ENCODE peak calls at places on chromosomes 12 and 14, in four cellular contexts. I is A549, A is heart right ventricle, T is breast epithelium. S is an unnamed sample.
A peak's percentile ranks its signal among the peaks of the same experiment; 100 is the strongest.

GRCh38 chr14:95356245-95356850 is 36.6 kb upstream of the CLMN start:
- DNase-seq in A (no peak), T (no peak), I (no peak), S (no peak)

GRCh38 chr12:97275261-97276197 is 187.1 kb upstream of the RMST start:
- DNase-seq in T (no peak), I (no peak), A (no peak), S (no peak)

GRCh38 chr14:106790189-106791036 is 1264.0 kb downstream of the TMEM121 start:
- DNase-seq in I (peak; percentile 25), A (peak; percentile 57), T (no peak), S (peak; percentile 44)

GRCh38 chr12:117671734-117672133 is 297.1 kb downstream of the KSR2 start:
- DNase-seq in T (no peak), I (peak; percentile 71), A (no peak), S (peak; percentile 17)

GRCh38 chr12:130671556-130671955 is 44.5 kb downstream of the RIMBP2 start:
- DNase-seq in A (no peak), I (no peak), T (no peak), S (no peak)

GRCh38 chr14:59870277-59871165 is at the start of gene RTN1:
- DNase-seq in A (peak; percentile 59), T (peak; percentile 72), I (no peak), S (peak; percentile 51)

GRCh38 chr12:48184549-48184922 is 1.1 kb downstream of the CCDC184 start:
- DNase-seq in A (no peak), I (no peak), T (no peak), S (no peak)

GRCh38 chr14:68143341-68143807 is 323.8 kb downstream of the RAD51B start:
- DNase-seq in T (peak; percentile 68), A (peak; percentile 67), I (no peak), S (peak; percentile 80)

GRCh38 chr14:104690266-104690711 is 871 bp downstream of the INF2 start:
- DNase-seq in T (no peak), A (peak; percentile 27), I (no peak), S (no peak)

GRCh38 chr12:6171409-6172015 is 28.7 kb upstream of the CD9 start:
- DNase-seq in T (no peak), A (peak; percentile 75), I (no peak), S (peak; percentile 67)

GRCh38 chr12:69991683-69992297 is 166.8 kb downstream of the MYRFL start:
- DNase-seq in I (no peak), A (no peak), T (no peak), S (no peak)

GRCh38 chr12:115132906-115133305 is 448.9 kb upstream of the TBX3 start:
- DNase-seq in T (no peak), A (no peak), I (no peak), S (no peak)

GRCh38 chr12:28253175-28253641 is 63.0 kb downstream of the CCDC91 start:
- DNase-seq in I (no peak), A (no peak), T (no peak), S (no peak)

GRCh38 chr14:81400202-81400678 is at the start of gene STON2:
- DNase-seq in I (peak; percentile 16), T (no peak), A (no peak), S (no peak)

GRCh38 chr12:92737855-92738850 is 35.4 kb downstream of the PLEKHG7 start:
- DNase-seq in I (no peak), A (no peak), T (no peak), S (no peak)

DNA sequence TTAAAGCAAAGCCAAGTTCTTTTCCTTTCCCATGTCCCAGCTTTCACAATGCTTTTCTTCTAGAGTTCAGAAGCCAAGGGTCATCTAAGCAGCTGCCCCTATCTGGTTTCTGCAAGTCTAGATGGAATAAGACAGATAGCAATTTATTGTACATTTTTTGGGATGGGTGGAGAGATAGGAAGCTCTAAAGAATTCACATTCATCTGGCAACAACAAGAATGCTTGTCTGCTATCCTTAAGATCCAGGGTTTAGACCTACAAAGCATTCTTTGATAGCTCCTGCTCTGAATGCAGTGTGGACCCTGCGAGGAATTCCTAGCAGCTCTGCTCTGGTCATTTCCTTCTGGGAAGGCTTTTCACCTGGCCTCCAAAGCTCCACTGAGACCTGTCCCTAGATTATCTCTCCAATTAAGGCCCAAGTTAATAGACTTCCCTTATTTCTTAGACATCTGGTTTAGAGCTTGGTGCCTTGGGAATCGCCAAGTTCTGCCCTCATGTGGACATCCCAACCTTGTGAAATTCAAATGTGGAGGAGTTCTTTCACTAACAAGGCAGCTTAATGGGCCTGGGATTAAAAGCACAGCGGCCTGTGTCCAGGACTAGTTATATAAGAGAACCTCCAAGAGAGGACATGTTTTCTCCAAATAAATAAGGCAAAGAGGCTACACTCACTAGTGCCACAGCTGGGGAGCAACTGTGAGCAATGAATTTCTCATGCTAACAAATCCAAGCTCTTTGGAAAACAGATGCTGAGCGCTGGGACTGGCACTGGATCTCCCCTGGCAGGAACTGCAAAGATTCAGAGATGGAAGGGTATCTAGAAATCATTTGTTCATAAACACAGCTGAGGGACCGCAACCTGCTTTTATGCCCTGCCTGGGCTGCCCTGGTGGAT is 384.5 kb upstream of the DDHD1 start:
- DNase-seq in T (no peak), I (no peak), A (no peak), S (no peak)
- TF ChIP-seq CTCF in T (no peak), I (no peak), A (no peak), S (no peak)

DNA sequence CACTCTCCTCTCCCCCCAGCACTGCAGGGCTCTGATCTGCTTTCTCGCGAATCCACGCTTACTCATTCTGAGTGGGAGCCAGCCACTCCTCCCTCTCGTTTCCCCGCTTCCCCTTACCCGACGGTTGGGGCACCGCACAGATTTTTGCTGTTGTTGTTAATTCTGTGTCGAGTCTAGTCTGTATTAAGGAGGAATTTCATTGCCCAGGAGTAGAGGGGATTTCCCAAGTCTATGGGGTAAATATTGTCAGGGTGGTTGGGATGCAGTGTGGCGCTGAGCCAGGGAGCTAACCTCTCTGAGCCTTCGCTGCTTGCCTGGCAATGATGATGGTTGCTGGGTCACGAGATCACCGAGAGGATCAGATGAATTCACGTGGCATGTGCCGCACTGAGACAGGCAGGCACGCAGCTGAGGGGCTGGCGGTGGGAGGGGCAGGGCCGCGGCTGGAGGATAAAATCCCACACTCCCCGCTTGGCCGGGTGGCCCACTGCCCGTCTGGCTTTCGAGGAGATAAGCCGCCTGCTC is 18.5 kb downstream of the NCOR2 start:
- DNase-seq in T (no peak), I (no peak), A (no peak), S (no peak)
- H3K4me1 ChIP-seq in T (peaks cover 31% of the 10 kb centered on the region), I (peaks cover 29% of the 10 kb centered on the region), A (peaks cover 89% of the 10 kb centered on the region), S (peaks cover 83% of the 10 kb centered on the region)

GRCh38 chr12:124588018-124588634 is 20.7 kb upstream of the NCOR2 start:
- DNase-seq in T (no peak), I (no peak), A (no peak), S (no peak)
- H3K4me3 ChIP-seq in T (no peak overlapping the region), I (no peak overlapping the region), A (no peak overlapping the region), S (no peak overlapping the region)

DNA sequence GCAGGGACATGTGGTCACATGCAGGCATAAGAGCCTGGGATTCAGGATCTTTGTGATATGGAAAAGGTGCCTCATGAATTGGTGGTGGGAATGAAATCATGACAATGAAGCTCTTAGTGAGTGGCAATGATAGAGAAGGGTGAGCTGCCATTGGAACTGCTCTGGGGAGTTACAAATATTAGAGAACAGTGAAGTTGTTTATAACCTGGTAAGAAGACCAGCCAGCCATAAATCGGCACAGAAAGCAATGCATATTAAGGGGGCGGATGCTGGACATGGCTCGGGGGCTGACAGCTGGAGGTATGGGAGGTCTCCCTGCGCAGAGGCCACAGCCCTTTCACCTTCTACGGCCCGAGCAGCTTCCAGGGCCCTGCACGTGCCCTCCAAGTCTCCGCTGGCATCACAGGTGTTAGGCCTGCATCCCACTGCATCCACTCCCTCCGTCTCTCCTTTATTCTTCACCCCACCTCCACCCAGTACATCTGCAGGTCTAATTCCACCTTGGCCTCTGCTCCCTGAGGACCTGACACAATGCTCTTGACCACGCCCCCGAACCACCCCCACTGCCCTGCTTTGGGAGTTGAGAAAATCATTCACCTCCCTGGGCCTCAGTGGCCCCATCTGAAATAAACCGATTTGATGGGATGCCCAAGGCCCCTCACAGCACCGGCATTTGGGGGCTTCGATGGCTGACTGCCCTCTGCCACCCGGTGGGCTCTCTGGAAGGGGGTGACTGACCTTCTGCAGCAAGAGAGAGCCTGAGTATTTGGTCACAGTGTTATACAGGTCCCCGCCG is 4.1 kb downstream of the CACNA2D4 start:
- DNase-seq in I (no peak), T (peak; percentile 33), A (no peak), S (no peak)
- TF ChIP-seq CTCF in I (no peak), T (no peak), A (no peak), S (no peak)